ENCODE peak calls at places on chromosomes 16 and 17, in ten cellular contexts. D, B, R, H, F, M, T, Z, E and Y are unnamed samples.

GRCh38 chr16:29816694-29817441 is 916 bp downstream of the PAGR1 start:
- DNase-seq in R (peak; percentile 55), Z (peak; percentile 72), B (peak; percentile 76), F (peak; percentile 73), T (peak; percentile 60), M (peak; percentile 65), D (peak; percentile 88), H (peak; percentile 85), E (peak; percentile 67), Y (no peak)

GRCh38 chr16:50267651-50268050 is 1.3 kb downstream of the ADCY7 start:
- DNase-seq in E (no peak), T (no peak), M (no peak), R (no peak), B (peak; percentile 52), Z (no peak), F (no peak), H (no peak), D (peak; percentile 49), Y (no peak)

GRCh38 chr17:29145289-29146058 is 34.7 kb downstream of the MYO18A start:
- DNase-seq in F (peak; percentile 71), H (no peak), R (peak; percentile 54), D (peak; percentile 87), B (peak; percentile 88), T (peak; percentile 84), E (peak; percentile 73), Z (peak; percentile 77), M (peak; percentile 69), Y (peak; percentile 73)

GRCh38 chr17:75008373-75008772 is 4.1 kb upstream of the MRPL58 start:
- DNase-seq in E (no peak), M (no peak), T (no peak), Z (no peak), D (no peak), B (no peak), H (no peak), R (no peak), F (no peak), Y (no peak)

GRCh38 chr17:80261159-80261894 is 675 bp downstream of the RNF213 start:
- DNase-seq in Z (peak; percentile 67), D (peak; percentile 78), E (peak; percentile 75), R (peak; percentile 61), T (peak; percentile 32), H (no peak), M (peak; percentile 49), F (peak; percentile 62), B (peak; percentile 84), Y (peak; percentile 71)

GRCh38 chr17:73348018-73348823 is 36.4 kb upstream of the CDC42EP4 start:
- DNase-seq in F (no peak), Z (no peak), M (no peak), B (no peak), H (no peak), T (no peak), D (no peak), R (no peak), E (no peak), Y (no peak)

GRCh38 chr16:22267764-22268163 is 29.4 kb upstream of the POLR3E start:
- DNase-seq in H (no peak), E (no peak), D (no peak), M (no peak), T (no peak), R (no peak), F (no peak), B (no peak), Z (no peak), Y (no peak)

GRCh38 chr16:19432429-19432828 is 14.7 kb downstream of the TMC5 start:
- DNase-seq in B (no peak), F (peak; percentile 39), M (no peak), R (peak; percentile 40), E (peak; percentile 49), D (no peak), H (no peak), T (no peak), Z (no peak), Y (no peak)

GRCh38 chr16:46929378-46930332 is 43.8 kb downstream of the DNAJA2 start:
- DNase-seq in F (peak; percentile 73), T (peak; percentile 45), H (peak; percentile 83), E (peak; percentile 81), Z (peak; percentile 85), D (peak; percentile 78), R (peak; percentile 69), B (peak; percentile 86), M (peak; percentile 80), Y (peak; percentile 78)

GRCh38 chr17:41814195-41814594 is 1.4 kb downstream of the FKBP10 start:
- DNase-seq in D (no peak), R (no peak), H (no peak), B (no peak), M (no peak), E (no peak), T (peak; percentile 36), F (no peak), Z (no peak), Y (no peak)

GRCh38 chr16:20799599-20799998 is 6.7 kb downstream of the ERI2 start:
- DNase-seq in R (no peak), F (no peak), Z (no peak), B (no peak), H (no peak), M (no peak), T (peak; percentile 44), E (no peak), D (no peak), Y (no peak)

GRCh38 chr17:48612456-48612853 is 1.6 kb upstream of the HOXB7 start:
- DNase-seq in R (no peak), E (no peak), D (no peak), T (peak; percentile 54), H (no peak), F (no peak), M (no peak), B (no peak), Z (no peak), Y (no peak)

GRCh38 chr17:80498242-80498919 is 22.0 kb upstream of the NPTX1 start:
- DNase-seq in Z (peak; percentile 89), F (peak; percentile 35), M (no peak), D (peak; percentile 89), E (no peak), T (peak; percentile 47), B (no peak), R (no peak), H (no peak), Y (no peak)

GRCh38 chr16:63553980-63554379 is 1517.7 kb upstream of the CDH8 start:
- DNase-seq in H (no peak), M (no peak), F (no peak), E (no peak), B (no peak), R (no peak), D (no peak), Z (no peak), T (no peak), Y (no peak)

GRCh38 chr16:59236804-59237463 is 502.8 kb upstream of the GOT2 start:
- DNase-seq in F (no peak), D (no peak), E (no peak), M (no peak), R (no peak), H (no peak), T (no peak), Z (no peak), B (no peak), Y (no peak)

DNA sequence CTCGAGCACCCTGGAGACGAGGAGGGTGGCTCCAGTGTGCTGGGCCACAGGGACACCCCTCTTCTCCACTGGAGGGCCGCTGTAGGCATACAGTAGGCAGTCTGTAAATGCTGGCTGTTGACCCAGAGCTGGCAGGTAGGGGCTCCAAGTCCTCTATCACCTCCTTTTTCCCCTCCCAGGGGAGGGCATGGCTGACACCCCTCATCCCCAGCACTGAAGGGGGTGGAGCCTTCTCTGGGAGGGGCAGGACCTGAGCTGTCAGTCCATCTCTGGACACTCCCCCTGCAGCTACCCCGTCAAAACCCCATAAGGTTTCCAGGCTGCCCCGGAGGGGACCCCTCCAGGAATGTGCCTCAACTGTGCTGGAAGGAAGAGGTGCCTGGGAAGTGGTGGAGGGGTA is 2.4 kb downstream of the KCNJ12 start:
- DNase-seq in M (no peak), B (no peak), T (no peak), D (no peak), Z (no peak), R (no peak), E (no peak), H (no peak), F (no peak), Y (no peak)
- TF ChIP-seq POLR2A in M (no peak), B (no peak), T (no peak), D (no peak), Z (no peak), R (no peak), E (no peak), H (no peak), F (no peak), Y (no peak)

GRCh38 chr17:43324205-43324893 is 74.4 kb upstream of the ARL4D start:
- DNase-seq in B (no peak), Z (peak; percentile 46), E (no peak), H (no peak), F (no peak), M (no peak), D (no peak), T (no peak), R (no peak), Y (no peak)
- TF ChIP-seq POLR2A in B (no peak), Z (no peak), E (no peak), H (no peak), F (no peak), M (no peak), D (no peak), T (no peak), R (no peak), Y (no peak)

DNA sequence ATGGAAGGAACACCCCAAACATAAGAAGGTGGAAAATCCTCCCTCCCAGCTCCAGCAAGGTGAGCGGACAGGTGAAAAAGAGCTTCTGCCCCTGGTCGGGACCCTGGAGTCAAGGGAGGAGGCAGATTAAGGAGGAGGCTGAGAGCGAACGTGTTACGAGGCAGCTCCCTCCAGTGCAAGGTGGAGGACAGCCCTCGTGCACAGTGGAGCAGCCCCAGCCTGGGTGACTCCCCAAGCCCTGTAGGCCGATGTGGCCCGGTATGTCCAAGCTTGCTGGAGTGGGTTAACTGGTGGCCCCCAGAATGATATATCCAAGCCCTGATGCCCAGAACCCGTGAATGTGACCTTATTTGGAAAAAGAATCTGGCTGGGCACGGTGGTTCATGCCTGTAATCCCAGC is 15.5 kb upstream of the CRISPLD2 start:
- DNase-seq in B (no peak), H (no peak), D (no peak), R (no peak), Z (no peak), M (no peak), E (no peak), F (no peak), T (no peak), Y (no peak)
- TF ChIP-seq POLR2A in B (no peak), H (no peak), D (no peak), R (no peak), Z (no peak), M (no peak), E (no peak), F (no peak), T (no peak), Y (no peak)

DNA sequence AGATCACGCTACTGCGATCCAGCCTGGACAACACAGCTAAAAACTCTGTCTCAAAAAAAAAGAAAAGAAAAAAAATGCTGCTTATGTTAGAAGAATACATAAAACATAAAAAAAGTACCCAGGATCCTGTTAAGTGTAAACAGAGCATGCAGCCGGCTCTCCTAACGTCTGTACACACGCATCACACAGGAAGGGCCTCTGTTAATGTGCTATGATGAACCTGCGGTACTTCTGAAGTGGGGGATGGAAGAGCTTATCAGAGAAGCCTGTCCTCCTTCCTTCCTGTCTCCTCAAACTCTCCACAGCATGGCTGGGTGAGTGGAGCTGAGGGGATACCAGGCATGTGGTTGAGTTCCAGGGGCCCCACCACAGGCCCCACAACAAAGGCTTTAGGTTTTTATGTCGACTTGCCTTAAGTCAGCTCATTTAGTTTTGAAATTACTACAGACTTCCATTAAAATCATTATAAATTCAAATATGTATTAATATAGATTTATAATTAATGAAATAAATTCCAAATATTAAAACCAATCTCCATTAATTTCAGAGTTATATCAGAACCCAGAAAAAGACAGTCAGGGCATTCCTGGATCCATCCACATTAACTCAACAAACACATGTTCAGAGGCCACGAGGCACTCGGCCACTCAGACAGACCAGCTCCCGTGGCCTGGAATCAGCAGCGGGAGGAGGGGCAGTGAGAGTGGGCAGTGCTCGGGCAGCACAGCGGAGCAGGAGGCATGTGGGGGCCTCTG is 11.7 kb downstream of the CCDC57 start:
- DNase-seq in B (no peak), H (no peak), E (no peak), T (no peak), Z (no peak), F (no peak), D (no peak), R (no peak), M (no peak), Y (no peak)
- TF ChIP-seq POLR2A in B (no peak), H (no peak), E (no peak), T (no peak), Z (no peak), F (no peak), D (no peak), R (no peak), M (no peak), Y (no peak)